ENCODE peak calls at places on chromosomes 11 and 22, in six cellular contexts. V is A549, C is K562, X is endothelial cell of umbilical vein, L is GM12878, K is HepG2. J is an unnamed sample.
A peak's percentile ranks its signal among the peaks of the same experiment; 100 is the strongest.

GRCh38 chr11:70531281-70532065 is 133.1 kb downstream of the CTTN start:
- DNase-seq in V (no peak), L (no peak), C (no peak), X (no peak), K (no peak), J (no peak)

GRCh38 chr11:29319231-29319630 is 697.6 kb downstream of the KCNA4 start:
- DNase-seq in K (no peak), X (no peak), C (no peak), V (no peak), L (no peak), J (no peak)

GRCh38 chr22:27245056-27245455 is 556.5 kb downstream of the MN1 start:
- DNase-seq in V (no peak), C (no peak), L (no peak), X (no peak), K (no peak), J (no peak)

GRCh38 chr22:41308544-41308947 is 7.2 kb downstream of the ZC3H7B start:
- DNase-seq in L (no peak), X (no peak), K (peak; percentile 91), C (no peak), V (no peak), J (peak; percentile 28)

GRCh38 chr11:36251716-36252307 is 37.4 kb downstream of the COMMD9 start:
- DNase-seq in K (no peak), C (no peak), L (no peak), X (no peak), V (no peak), J (no peak)

GRCh38 chr11:11072067-11072466 is 214.2 kb upstream of the ZBED5 start:
- DNase-seq in V (no peak), K (no peak), L (no peak), C (no peak), X (no peak), J (no peak)

GRCh38 chr11:134598368-134598767 is 186.3 kb upstream of the B3GAT1 start:
- DNase-seq in X (no peak), L (no peak), K (no peak), C (no peak), V (no peak), J (no peak)

GRCh38 chr11:69403556-69404215 is 77.8 kb upstream of the LINC01488 start:
- DNase-seq in K (no peak), X (no peak), V (peak; percentile 37), C (no peak), L (no peak), J (peak; percentile 70)

GRCh38 chr11:80778432-80778831 is 1337.6 kb upstream of the TENM4 start:
- DNase-seq in L (no peak), X (no peak), V (no peak), C (no peak), K (no peak), J (no peak)

GRCh38 chr22:48259991-48260670 is 1497.7 kb downstream of the TBC1D22A start:
- DNase-seq in C (no peak), V (no peak), K (no peak), X (no peak), L (no peak), J (no peak)

GRCh38 chr11:36150986-36151385 is 138.2 kb downstream of the COMMD9 start:
- DNase-seq in K (no peak), L (no peak), C (no peak), X (no peak), V (no peak), J (no peak)

GRCh38 chr11:58923300-58923788 is 15.9 kb upstream of the GLYATL1 start:
- DNase-seq in X (no peak), L (no peak), K (peak; percentile 13), V (peak; percentile 25), C (peak; percentile 20), J (peak; percentile 46)

GRCh38 chr11:3000032-3000961 is 8.2 kb upstream of the NAP1L4 start:
- DNase-seq in K (no peak), V (no peak), C (no peak), L (no peak), X (peak; percentile 55), J (no peak)

GRCh38 chr11:129382583-129382982 is 6.9 kb downstream of the BARX2 start:
- DNase-seq in C (no peak), K (no peak), V (no peak), L (no peak), X (no peak), J (no peak)

GRCh38 chr11:57219021-57219627 is 17.9 kb downstream of the APLNR start:
- DNase-seq in X (no peak), C (no peak), K (no peak), L (no peak), V (no peak), J (peak; percentile 60)

GRCh38 chr22:33756508-33756949 is 163.7 kb downstream of the LARGE1 start:
- DNase-seq in C (no peak), K (no peak), V (no peak), L (no peak), X (no peak), J (peak; percentile 54)

GRCh38 chr11:61315260-61315659 is 17.6 kb downstream of the DDB1 start:
- DNase-seq in K (no peak), L (no peak), C (no peak), V (no peak), X (no peak), J (no peak)

GRCh38 chr11:62269654-62270278 is at the start of gene SCGB2A2:
- DNase-seq in K (no peak), V (no peak), X (no peak), C (peak; percentile 37), L (no peak), J (no peak)

GRCh38 chr22:22235564-22235963 is 9.0 kb upstream of the VPREB1 start:
- DNase-seq in C (peak; percentile 85), K (no peak), V (peak; percentile 27), L (peak; percentile 17), X (peak; percentile 22), J (peak; percentile 32)

GRCh38 chr22:50138036-50138435 is 32.5 kb upstream of the PANX2 start:
- DNase-seq in K (no peak), V (no peak), X (no peak), L (no peak), C (no peak), J (no peak)

GRCh38 chr22:50138988-50139387 is 31.5 kb upstream of the PANX2 start:
- DNase-seq in L (no peak), X (no peak), V (no peak), K (peak; percentile 28), C (no peak), J (no peak)

GRCh38 chr22:50140615-50141014 is 29.9 kb upstream of the PANX2 start:
- DNase-seq in X (no peak), V (no peak), C (no peak), K (peak; percentile 68), L (no peak), J (peak; percentile 35)

GRCh38 chr22:50141462-50141861 is 29.1 kb upstream of the PANX2 start:
- DNase-seq in V (no peak), L (no peak), K (no peak), C (no peak), X (no peak), J (no peak)

DNA sequence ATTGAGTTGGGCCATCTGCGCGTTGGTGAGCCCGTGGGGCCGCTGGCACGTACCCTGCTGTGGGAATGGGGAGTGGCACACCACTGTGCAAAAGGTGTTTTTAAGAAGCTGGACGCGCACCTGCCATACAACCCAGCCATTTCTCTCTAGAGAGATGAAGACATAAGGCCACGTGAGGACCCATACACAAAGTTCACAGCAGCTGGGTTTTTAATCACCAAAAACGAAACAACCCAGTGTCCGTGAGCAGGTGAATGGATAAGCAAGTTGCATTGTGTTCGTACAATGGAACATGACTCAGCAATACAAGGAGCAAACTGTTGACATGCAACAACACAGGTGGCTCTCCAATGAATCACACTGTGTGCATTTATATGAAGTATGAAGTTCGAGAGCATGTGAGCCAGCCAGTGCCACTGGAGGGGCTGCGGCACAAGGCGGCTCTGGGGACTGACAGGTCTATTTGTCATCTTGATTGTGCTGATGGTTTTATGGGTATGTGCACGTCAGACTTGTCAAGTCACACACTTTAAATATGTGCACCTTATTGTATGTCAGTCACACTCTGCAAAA is 30.6 kb upstream of the PANX2 start:
- DNase-seq in V (no peak), K (peak; percentile 68), L (no peak), X (no peak), C (no peak), J (peak; percentile 21)
- TF ChIP-seq MYC in V (no peak), K (no peak), L (no peak), X (no peak), C (no peak), J (no peak)

DNA sequence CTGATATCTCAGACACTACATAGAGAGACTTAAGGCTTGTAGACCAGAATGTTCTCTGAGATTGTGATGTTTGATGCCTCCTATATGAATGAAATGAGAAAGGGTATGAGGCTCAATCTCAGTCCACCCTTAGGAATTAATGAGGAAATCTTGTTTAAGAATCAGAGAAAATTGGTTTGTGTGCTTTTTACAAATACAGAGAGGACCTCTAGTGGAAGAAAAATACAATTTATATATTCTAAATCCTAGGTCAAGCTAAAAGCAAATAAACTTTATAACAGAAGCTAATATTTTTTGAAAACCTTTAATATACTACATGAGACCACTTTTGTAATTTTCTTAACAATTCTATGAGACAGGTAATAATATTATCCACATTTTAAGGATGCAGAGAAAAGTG is 5.0 kb upstream of the OR52H1 start:
- DNase-seq in L (no peak), K (no peak), C (no peak), X (no peak), V (no peak), J (no peak)
- TF ChIP-seq CTCF in L (no peak), K (no peak), C (no peak), X (no peak), V (peak; percentile 32), J (no peak)

GRCh38 chr22:38284042-38284402 is 11.2 kb upstream of the TMEM184B start:
- DNase-seq in L (no peak), V (no peak), X (no peak), C (no peak), K (peak; percentile 65), J (no peak)

GRCh38 chr22:38285015-38285414 is 12.2 kb upstream of the TMEM184B start:
- DNase-seq in K (no peak), V (no peak), C (peak; percentile 38), L (no peak), X (no peak), J (no peak)

GRCh38 chr22:38286915-38287669 is 14.3 kb upstream of the TMEM184B start:
- DNase-seq in V (no peak), L (no peak), X (no peak), K (no peak), C (no peak), J (no peak)

GRCh38 chr22:38282397-38282796 is 9.6 kb upstream of the TMEM184B start:
- DNase-seq in C (no peak), X (no peak), K (no peak), L (no peak), V (peak; percentile 10), J (no peak)
- TF ChIP-seq POLR2A in C (no peak), X (no peak), K (no peak), L (no peak), V (no peak), J (no peak)

GRCh38 chr11:88402784-88403183 is 65.2 kb upstream of the CTSC start:
- DNase-seq in C (no peak), L (no peak), X (no peak), V (peak; percentile 11), K (no peak), J (no peak)

GRCh38 chr11:88399171-88399570 is 61.6 kb upstream of the CTSC start:
- DNase-seq in K (no peak), C (no peak), X (no peak), L (no peak), V (no peak), J (no peak)

GRCh38 chr11:88404363-88404762 is 66.8 kb upstream of the CTSC start:
- DNase-seq in K (no peak), L (no peak), V (no peak), X (no peak), C (no peak), J (no peak)

GRCh38 chr11:88404932-88405710 is 67.6 kb upstream of the CTSC start:
- DNase-seq in L (no peak), C (no peak), X (no peak), V (no peak), K (no peak), J (no peak)

GRCh38 chr11:88402192-88402715 is 64.7 kb upstream of the CTSC start:
- DNase-seq in L (peak; percentile 17), C (no peak), K (no peak), X (peak; percentile 93), V (peak; percentile 40), J (no peak)
- TF ChIP-seq MYC in L (no peak), C (no peak), K (no peak), X (no peak), V (no peak), J (no peak)